ENCODE peak calls at places on chromosomes 11 and 22, in five cellular contexts. I is uterus, C is fibroblast of lung, X is Caco-2, O is lower lobe of right lung. U is an unnamed sample.

GRCh38 chr22:24803064-24803542 is 2.9 kb upstream of the SGSM1 start:
- DNase-seq in I (no peak), C (peak; percentile 15), X (peak; percentile 81), O (no peak), U (peak; percentile 46)

GRCh38 chr22:49587987-49588386 is 239.7 kb downstream of the BRD1 start:
- DNase-seq in I (no peak), C (no peak), X (no peak), O (no peak), U (no peak)

GRCh38 chr11:119671048-119671447 is 58.0 kb downstream of the NECTIN1 start:
- DNase-seq in I (peak; percentile 74), C (peak; percentile 84), X (no peak), O (no peak), U (peak; percentile 74)

GRCh38 chr11:108289699-108290098 is 66.8 kb downstream of the ATM start:
- DNase-seq in I (no peak), C (no peak), X (no peak), O (no peak), U (no peak)

GRCh38 chr11:17145972-17146371 is 61.8 kb downstream of the PIK3C2A start:
- DNase-seq in I (no peak), C (no peak), X (no peak), O (no peak), U (no peak)

GRCh38 chr11:65516135-65516968 is 8.5 kb upstream of the SCYL1 start:
- DNase-seq in I (no peak), C (no peak), X (no peak), O (peak; percentile 6), U (no peak)

GRCh38 chr11:720642-721346 is 14.8 kb downstream of the EPS8L2 start:
- DNase-seq in I (no peak), C (no peak), X (no peak), O (no peak), U (no peak)

GRCh38 chr11:36091256-36091811 is 147.5 kb downstream of the LDLRAD3 start:
- DNase-seq in I (no peak), C (peak; percentile 95), X (no peak), O (no peak), U (no peak)

GRCh38 chr22:26367402-26368245 is 61.4 kb upstream of the ASPHD2 start:
- DNase-seq in I (no peak), C (peak; percentile 34), X (peak; percentile 58), O (no peak), U (no peak)

GRCh38 chr11:830295-831131 is 2.2 kb upstream of the CD151 start:
- DNase-seq in I (peak; percentile 73), C (peak; percentile 63), X (peak; percentile 89), O (peak; percentile 87), U (no peak)

GRCh38 chr11:114273071-114273470 is 23.1 kb upstream of the NNMT start:
- DNase-seq in I (no peak), C (no peak), X (no peak), O (no peak), U (no peak)

GRCh38 chr11:30825723-30826122 is 239.6 kb upstream of the MPPED2 start:
- DNase-seq in I (no peak), C (no peak), X (no peak), O (no peak), U (no peak)

GRCh38 chr11:103582351-103582909 is 454.0 kb upstream of the DDI1 start:
- DNase-seq in I (no peak), C (no peak), X (no peak), O (no peak), U (no peak)

GRCh38 chr11:7597620-7598019 is 75.7 kb downstream of the CYB5R2 start:
- DNase-seq in I (no peak), C (no peak), X (peak; percentile 82), O (peak; percentile 72), U (no peak)

GRCh38 chr11:74474316-74474715 is 7.0 kb upstream of the KCNE3 start:
- DNase-seq in I (no peak), C (no peak), X (no peak), O (no peak), U (no peak)

GRCh38 chr11:17490232-17490631 is 13.6 kb upstream of the ABCC8 start:
- DNase-seq in I (no peak), C (no peak), X (no peak), O (no peak), U (no peak)

GRCh38 chr11:33197915-33198727 is 36.8 kb upstream of the CSTF3 start:
- DNase-seq in I (no peak), C (no peak), X (no peak), O (peak; percentile 51), U (no peak)

GRCh38 chr11:125110996-125111340 is 458 bp downstream of the TMEM218 start:
- DNase-seq in I (no peak), C (no peak), X (no peak), O (no peak), U (no peak)

GRCh38 chr11:36361472-36361871 is 65.4 kb downstream of the PRR5L start:
- DNase-seq in I (no peak), C (peak; percentile 63), X (no peak), O (no peak), U (no peak)

GRCh38 chr11:70474710-70475109 is 76.4 kb downstream of the CTTN start:
- DNase-seq in I (no peak), C (no peak), X (no peak), O (no peak), U (no peak)

GRCh38 chr22:30182365-30182764 is 64.2 kb downstream of the LIF start:
- DNase-seq in I (no peak), C (peak; percentile 36), X (no peak), O (no peak), U (no peak)

GRCh38 chr11:93710239-93710638 is 31.1 kb downstream of the TAF1D start:
- DNase-seq in I (no peak), C (no peak), X (no peak), O (no peak), U (no peak)

GRCh38 chr11:92707173-92707619 is 262.3 kb upstream of the MTNR1B start:
- DNase-seq in I (no peak), C (no peak), X (no peak), O (no peak), U (no peak)

GRCh38 chr11:73399159-73400090 is 23.2 kb downstream of the RELT start:
- DNase-seq in I (no peak), C (no peak), X (no peak), O (no peak), U (no peak)

GRCh38 chr11:60345489-60345888 is 18.4 kb downstream of the MS4A6E start:
- DNase-seq in I (no peak), C (no peak), X (peak; percentile 33), O (peak; percentile 61), U (peak; percentile 52)

GRCh38 chr11:60348116-60348515 is 21.1 kb downstream of the MS4A6E start:
- DNase-seq in I (no peak), C (no peak), X (no peak), O (no peak), U (no peak)

GRCh38 chr11:60347084-60347797 is 20.2 kb downstream of the MS4A6E start:
- DNase-seq in I (no peak), C (no peak), X (no peak), O (no peak), U (no peak)

GRCh38 chr11:60344146-60344545 is 17.1 kb downstream of the MS4A6E start:
- DNase-seq in I (no peak), C (no peak), X (no peak), O (no peak), U (no peak)

DNA sequence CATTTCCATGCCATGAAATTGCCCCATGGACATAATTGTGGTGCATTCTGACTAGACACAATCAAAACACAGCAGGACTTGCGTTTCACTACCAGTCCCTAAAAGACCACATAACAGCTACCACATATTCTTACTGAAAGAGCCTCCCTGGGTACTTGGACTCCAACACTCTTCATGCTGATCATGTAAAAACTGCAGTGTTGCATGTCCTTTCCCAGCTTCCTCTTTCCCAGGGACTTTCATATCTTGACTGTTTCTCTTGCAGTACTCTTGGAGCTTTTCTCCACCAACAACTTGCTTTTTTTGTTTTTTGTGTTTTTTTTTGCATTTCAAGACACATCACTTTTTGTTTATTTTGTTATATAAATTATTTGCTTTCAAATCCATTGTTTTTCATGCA is 22.9 kb downstream of the MS4A6E start:
- DNase-seq in I (no peak), C (no peak), X (no peak), O (no peak), U (no peak)
- H3K4me1 ChIP-seq in I (no peaks in the 10 kb centered on the region), C (no peaks in the 10 kb centered on the region), X (peaks cover 10% of the 10 kb centered on the region), O (no peaks in the 10 kb centered on the region), U (no peaks in the 10 kb centered on the region)

DNA sequence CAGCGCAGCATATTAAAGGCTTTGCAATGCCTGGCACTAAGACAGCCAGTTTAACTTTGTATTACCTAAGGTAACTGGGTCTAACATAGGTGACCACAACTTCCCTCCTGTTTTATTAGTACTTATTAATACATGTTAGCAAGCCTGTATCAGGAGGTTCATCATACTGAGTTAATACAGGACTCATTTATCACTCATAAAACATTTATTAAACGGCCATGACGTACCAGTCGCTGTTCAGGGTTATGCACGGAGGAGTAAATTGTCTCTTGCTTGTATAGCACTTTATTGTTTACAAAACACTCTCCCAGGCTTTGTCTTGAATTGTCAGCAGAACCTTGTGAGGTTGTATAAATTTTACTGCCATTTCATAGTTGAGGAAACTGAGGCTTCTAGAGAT is 55.7 kb downstream of the TEAD1 start:
- DNase-seq in I (no peak), C (no peak), X (no peak), O (no peak), U (no peak)
- H3K4me1 ChIP-seq in I (no peaks in the 10 kb centered on the region), C (peaks cover 9% of the 10 kb centered on the region), X (peaks cover 48% of the 10 kb centered on the region), O (peaks cover 12% of the 10 kb centered on the region), U (peaks cover 19% of the 10 kb centered on the region)

DNA sequence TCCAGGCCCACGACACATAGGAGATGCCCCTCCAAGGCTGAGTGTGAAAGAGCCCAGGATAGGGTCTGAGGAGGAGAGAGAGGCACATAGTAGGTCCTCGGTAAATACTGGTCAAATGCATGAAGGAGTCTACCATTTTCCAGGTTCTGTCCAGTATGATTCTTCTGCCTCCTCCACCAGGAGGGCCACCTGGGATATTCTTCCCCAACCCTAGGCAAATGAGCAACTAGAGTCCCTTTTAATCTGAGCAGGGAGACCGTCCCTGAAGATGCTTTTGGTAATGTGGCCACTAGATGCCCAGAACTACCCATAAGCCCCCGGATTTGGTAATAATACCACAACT is 6.7 kb downstream of the PDGFB start:
- DNase-seq in I (no peak), C (no peak), X (no peak), O (no peak), U (no peak)
- H3K4me1 ChIP-seq in I (peaks cover 26% of the 10 kb centered on the region), C (peaks cover 2% of the 10 kb centered on the region), X (peaks cover 20% of the 10 kb centered on the region), O (peaks cover 95% of the 10 kb centered on the region), U (no peaks in the 10 kb centered on the region)

GRCh38 chr22:21862386-21863242 is 4.8 kb downstream of the MAPK1 start:
- DNase-seq in I (no peak), C (no peak), X (no peak), O (no peak), U (no peak)

GRCh38 chr22:21860640-21861039 is 6.8 kb downstream of the MAPK1 start:
- DNase-seq in I (no peak), C (no peak), X (no peak), O (no peak), U (no peak)

GRCh38 chr22:21861856-21862255 is 5.6 kb downstream of the MAPK1 start:
- DNase-seq in I (no peak), C (no peak), X (no peak), O (no peak), U (no peak)

GRCh38 chr22:21858025-21858764 is 9.2 kb downstream of the MAPK1 start:
- DNase-seq in I (no peak), C (no peak), X (no peak), O (no peak), U (no peak)

GRCh38 chr22:21861290-21861848 is 6.1 kb downstream of the MAPK1 start:
- DNase-seq in I (no peak), C (peak; percentile 18), X (no peak), O (no peak), U (no peak)
- H3K4me1 ChIP-seq in I (no peaks in the 10 kb centered on the region), C (peaks cover 2% of the 10 kb centered on the region), X (peaks cover 24% of the 10 kb centered on the region), O (peaks cover 98% of the 10 kb centered on the region), U (peaks cover 91% of the 10 kb centered on the region)

U was measured in adrenal gland.